ENCODE peak calls at places on chromosomes 5 and 9, in nine cellular contexts. W is prostate gland; B is Peyer's patch; Y is left ventricle myocardium inferior; H is fibroblast of lung; X is AG10803; L is esophagus squamous epithelium; C is CD8-positive, alpha-beta T cell; N is cardiac fibroblast. S is an unnamed sample.

GRCh38 chr9:79185866-79186265 is 385.9 kb upstream of the TLE4 start:
- DNase-seq in N (peak), C (no peak), W (no peak), H (peak), B (no peak), Y (no peak), X (peak), L (no peak), S (peak)

GRCh38 chr5:144191998-144192397 is 21.3 kb downstream of the KCTD16 start:
- DNase-seq in B (no peak), N (peak), L (no peak), H (peak), W (no peak), Y (no peak), C (no peak), X (peak), S (peak)

GRCh38 chr9:95023217-95024003 is 294.1 kb downstream of the FANCC start:
- DNase-seq in X (peak), W (no peak), Y (peak), H (peak), B (no peak), L (no peak), N (peak), C (no peak), S (peak)

GRCh38 chr5:166722939-166723338 is 1568.5 kb upstream of the WWC1 start:
- DNase-seq in B (no peak), X (peak), H (peak), W (no peak), L (no peak), N (peak), C (no peak), Y (no peak), S (peak)

GRCh38 chr5:137201876-137202275 is 297.2 kb downstream of the SPOCK1 start:
- DNase-seq in Y (no peak), L (no peak), N (peak), W (no peak), H (no peak), X (peak), C (no peak), B (no peak), S (peak)

GRCh38 chr5:54282876-54283275 is 27.5 kb downstream of the ARL15 start:
- DNase-seq in C (no peak), X (no peak), B (no peak), H (no peak), Y (no peak), N (no peak), W (no peak), L (no peak), S (no peak)

GRCh38 chr9:30065888-30066287 is 2318.6 kb upstream of the ACO1 start:
- DNase-seq in N (no peak), W (no peak), X (no peak), L (no peak), B (no peak), C (no peak), Y (no peak), H (no peak), S (peak)

GRCh38 chr5:173625686-173626500 is 9.4 kb upstream of the BOD1 start:
- DNase-seq in W (no peak), L (no peak), B (no peak), C (no peak), Y (no peak), N (peak), X (no peak), H (no peak), S (peak)

GRCh38 chr9:14269911-14270310 is 44.0 kb downstream of the NFIB start:
- DNase-seq in Y (no peak), X (no peak), W (no peak), C (no peak), H (no peak), B (no peak), N (no peak), L (no peak), S (no peak)

GRCh38 chr5:136018814-136019777 is 9.7 kb upstream of the TGFBI start:
- DNase-seq in B (no peak), X (peak), Y (no peak), W (no peak), N (peak), L (no peak), C (no peak), H (peak), S (peak)

GRCh38 chr5:88743231-88743879 is 139.6 kb downstream of the MEF2C start:
- DNase-seq in L (no peak), X (no peak), Y (no peak), W (no peak), C (no peak), B (no peak), N (peak), H (peak), S (peak)

GRCh38 chr5:71922584-71923106 is 184.6 kb upstream of the MAP1B start:
- DNase-seq in N (peak), C (no peak), W (no peak), L (no peak), B (no peak), X (peak), Y (no peak), H (no peak), S (peak)

GRCh38 chr5:176183321-176184074 is 54.7 kb upstream of the SIMC1 start:
- DNase-seq in W (no peak), H (no peak), B (no peak), Y (no peak), X (no peak), L (no peak), N (no peak), C (no peak), S (no peak)

GRCh38 chr9:12908910-12909309 is 134.1 kb downstream of the LURAP1L start:
- DNase-seq in W (peak), N (no peak), L (no peak), H (no peak), B (no peak), C (no peak), Y (no peak), X (no peak), S (no peak)

GRCh38 chr5:82387819-82388166 is 109.6 kb upstream of the RPS23 start:
- DNase-seq in Y (no peak), X (no peak), C (no peak), H (no peak), L (no peak), W (no peak), N (no peak), B (no peak), S (no peak)

GRCh38 chr9:120242397-120242796 is 337.6 kb downstream of the CDK5RAP2 start:
- DNase-seq in C (no peak), B (no peak), H (no peak), Y (no peak), N (no peak), L (no peak), X (no peak), W (no peak), S (no peak)

GRCh38 chr9:109101810-109102209 is 17.9 kb downstream of the TMEM245 start:
- DNase-seq in W (peak), N (peak), B (no peak), L (no peak), Y (no peak), H (peak), C (no peak), X (peak), S (peak)

GRCh38 chr5:86126202-86126601 is 491.5 kb upstream of the COX7C start:
- DNase-seq in B (no peak), C (no peak), H (no peak), L (no peak), X (no peak), N (no peak), Y (no peak), W (no peak), S (no peak)

GRCh38 chr5:88515881-88516819 is 247.5 kb upstream of the TMEM161B start:
- DNase-seq in X (no peak), H (peak), C (no peak), W (no peak), L (no peak), N (no peak), B (no peak), Y (no peak), S (no peak)

GRCh38 chr9:99828417-99829176 is 6.9 kb downstream of the NR4A3 start:
- DNase-seq in H (peak), N (peak), Y (no peak), X (no peak), L (no peak), B (peak), W (no peak), C (no peak), S (peak)

GRCh38 chr9:124412228-124412575 is 3.0 kb downstream of the PSMB7 start:
- DNase-seq in X (no peak), W (no peak), H (no peak), L (no peak), Y (no peak), N (no peak), C (no peak), B (no peak), S (no peak)

GRCh38 chr9:136345281-136346156 is 18.0 kb downstream of the DNLZ start:
- DNase-seq in W (no peak), L (no peak), H (peak), B (peak), C (no peak), X (peak), Y (peak), N (peak), S (peak)

GRCh38 chr5:91052977-91053732 is 330.0 kb downstream of the ARRDC3 start:
- DNase-seq in Y (no peak), B (no peak), L (no peak), N (no peak), X (no peak), W (no peak), H (peak), C (no peak), S (no peak)

GRCh38 chr5:146409081-146409671 is 38.0 kb upstream of the TCERG1 start:
- DNase-seq in X (peak), C (no peak), Y (no peak), B (no peak), H (no peak), W (no peak), L (no peak), N (no peak), S (peak)

GRCh38 chr9:126499005-126499910 is 114.5 kb upstream of the LMX1B start:
- DNase-seq in X (peak), H (peak), W (no peak), L (no peak), N (peak), C (no peak), B (peak), Y (no peak), S (peak)

GRCh38 chr9:29830815-29831214 is 2257.5 kb upstream of the C9orf72 start:
- DNase-seq in N (peak), L (no peak), W (no peak), X (no peak), H (no peak), B (no peak), Y (no peak), C (no peak), S (peak)

GRCh38 chr5:154465169-154465568 is 12.9 kb downstream of the HAND1 start:
- DNase-seq in C (no peak), N (peak), W (no peak), H (peak), L (no peak), B (no peak), Y (no peak), X (peak), S (peak)

GRCh38 chr9:38687389-38687842 is 32.5 kb downstream of the FAM240B start:
- DNase-seq in H (no peak), W (peak), C (no peak), N (peak), Y (peak), L (no peak), B (peak), X (no peak), S (peak)

GRCh38 chr5:159185773-159186172 is 23.6 kb downstream of the RNF145 start:
- DNase-seq in L (no peak), B (no peak), C (no peak), H (no peak), X (no peak), N (no peak), W (no peak), Y (no peak), S (no peak)

GRCh38 chr5:173327948-173328895 is at the start of gene STC2:
- DNase-seq in W (peak), Y (peak), L (no peak), X (peak), N (peak), C (no peak), B (no peak), H (peak), S (peak)

GRCh38 chr5:125485003-125485641 is 738.7 kb upstream of the ZNF608 start:
- DNase-seq in X (peak), L (no peak), C (no peak), N (peak), H (peak), B (no peak), Y (no peak), W (peak), S (peak)

GRCh38 chr5:173477320-173478055 is 139.0 kb downstream of the BOD1 start:
- DNase-seq in C (no peak), L (no peak), Y (no peak), N (peak), H (peak), B (no peak), W (no peak), X (peak), S (peak)

GRCh38 chr9:37026085-37026935 is 7.8 kb downstream of the PAX5 start:
- DNase-seq in C (no peak), B (no peak), X (no peak), L (no peak), W (no peak), Y (no peak), H (no peak), N (no peak), S (no peak)

GRCh38 chr9:81529556-81530193 is 159.7 kb downstream of the TLE1 start:
- DNase-seq in H (peak), N (peak), W (peak), Y (no peak), B (no peak), C (no peak), L (no peak), X (peak), S (peak)

GRCh38 chr9:84557751-84558150 is 111.8 kb upstream of the NTRK2 start:
- DNase-seq in B (no peak), Y (no peak), X (no peak), W (no peak), L (no peak), C (no peak), H (no peak), N (no peak), S (no peak)

GRCh38 chr5:169299651-169300467 is 1.1 kb downstream of the SLIT3 start:
- DNase-seq in Y (no peak), C (no peak), X (peak), H (peak), L (no peak), N (peak), W (no peak), B (no peak), S (no peak)

GRCh38 chr5:172534229-172535169 is 80.2 kb upstream of the SH3PXD2B start:
- DNase-seq in W (no peak), H (no peak), X (no peak), C (no peak), B (no peak), N (no peak), L (no peak), Y (no peak), S (no peak)

GRCh38 chr9:135468866-135469521 is 10.6 kb upstream of the PPP1R26 start:
- DNase-seq in B (no peak), C (no peak), X (peak), L (no peak), H (peak), Y (no peak), N (peak), W (no peak), S (peak)

GRCh38 chr9:129305246-129305645 is 127.2 kb upstream of the IER5L start:
- DNase-seq in N (no peak), H (no peak), W (no peak), X (no peak), B (no peak), Y (no peak), C (no peak), L (no peak), S (no peak)

GRCh38 chr5:36237756-36238155 is 4.0 kb downstream of the NADK2 start:
- DNase-seq in X (no peak), L (no peak), W (no peak), N (no peak), Y (no peak), B (no peak), C (no peak), H (no peak), S (no peak)

GRCh38 chr5:36240779-36241635 is 718 bp downstream of the NADK2 start:
- DNase-seq in X (peak), B (peak), C (peak), Y (peak), L (peak), W (peak), N (peak), H (peak), S (peak)

GRCh38 chr5:36239370-36240293 is 2.1 kb downstream of the NADK2 start:
- DNase-seq in Y (no peak), X (no peak), N (no peak), W (no peak), H (no peak), C (no peak), L (no peak), B (no peak), S (no peak)

GRCh38 chr5:36236801-36237200 is 4.9 kb downstream of the NADK2 start:
- DNase-seq in W (no peak), H (no peak), L (no peak), C (no peak), Y (no peak), X (no peak), B (no peak), N (no peak), S (no peak)

GRCh38 chr5:36238896-36239295 is 2.8 kb downstream of the NADK2 start:
- DNase-seq in Y (no peak), L (no peak), X (no peak), W (no peak), N (peak), C (no peak), H (no peak), B (no peak), S (no peak)
- H3K4me3 ChIP-seq in Y (peak), L (no peak), X (no peak), W (no peak), N (no peak), C (no peak), H (no peak), B (no peak), S (no peak)

GRCh38 chr9:35051069-35051967 is 21.1 kb downstream of the VCP start:
- DNase-seq in Y (peak), B (no peak), N (peak), W (peak), X (peak), H (peak), C (peak), L (no peak), S (peak)
- TF ChIP-seq CTCF in Y (peak), B (peak), N (peak), W (peak), X (peak), H (peak), C (peak), L (peak), S (peak)

DNA sequence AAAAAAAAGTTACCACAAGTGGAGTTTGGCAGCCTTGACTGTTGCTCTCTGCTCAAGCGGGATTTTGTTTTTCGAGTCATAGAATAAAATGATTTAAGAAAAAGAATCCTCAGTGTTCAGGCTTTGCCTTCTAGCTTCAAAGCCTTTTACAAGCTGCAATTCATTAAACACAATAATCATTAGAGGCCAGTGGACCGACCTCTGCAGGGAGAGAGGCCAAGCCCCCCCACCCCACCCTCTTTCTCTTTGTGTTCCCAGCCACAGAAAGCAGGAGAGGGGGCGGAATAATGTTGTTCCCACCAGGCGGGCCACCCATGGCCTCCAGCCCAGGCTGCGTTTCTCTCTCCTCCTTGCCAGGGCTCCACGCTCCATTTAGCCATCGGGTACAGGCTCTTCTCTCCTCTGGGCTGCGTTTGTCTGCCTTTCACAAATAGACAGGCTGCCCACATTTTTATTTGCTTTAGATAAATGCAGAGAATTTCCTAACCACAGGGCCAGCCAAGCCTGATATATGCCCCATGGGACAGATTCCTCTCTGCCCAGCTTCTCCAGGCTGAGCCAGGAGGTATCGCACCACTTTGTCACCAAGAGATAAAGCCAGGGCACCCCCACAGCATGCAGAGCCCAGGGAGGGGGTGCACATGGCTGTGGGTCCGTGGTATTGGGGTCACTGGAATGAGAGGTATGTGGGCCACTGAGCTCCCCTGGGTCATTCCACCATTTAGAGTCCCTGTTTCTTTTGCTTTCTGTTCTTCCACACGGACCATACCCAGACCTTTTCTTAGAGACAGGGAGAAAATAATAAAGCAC is 318.8 kb downstream of the PIK3R1 start:
- DNase-seq in C (no peak), N (peak), W (peak), H (no peak), B (no peak), L (no peak), Y (peak), X (peak), S (peak)
- H3K4me3 ChIP-seq in C (no peak), N (no peak), W (no peak), H (no peak), B (no peak), L (no peak), Y (peak), X (peak), S (no peak)

GRCh38 chr5:51272957-51273356 is 110.3 kb upstream of the ISL1 start:
- DNase-seq in W (no peak), H (no peak), N (no peak), B (no peak), L (no peak), X (no peak), C (no peak), Y (no peak), S (no peak)
- TF ChIP-seq CTCF in W (no peak), H (no peak), N (no peak), B (no peak), L (no peak), X (no peak), C (no peak), Y (no peak), S (no peak)

GRCh38 chr5:107450531-107450930 is 220.2 kb downstream of the EFNA5 start:
- DNase-seq in Y (no peak), X (no peak), L (no peak), W (no peak), B (no peak), N (no peak), C (no peak), H (no peak), S (no peak)
- H3K4me3 ChIP-seq in Y (no peak), X (no peak), L (no peak), W (no peak), B (no peak), N (no peak), C (no peak), H (no peak), S (no peak)

DNA sequence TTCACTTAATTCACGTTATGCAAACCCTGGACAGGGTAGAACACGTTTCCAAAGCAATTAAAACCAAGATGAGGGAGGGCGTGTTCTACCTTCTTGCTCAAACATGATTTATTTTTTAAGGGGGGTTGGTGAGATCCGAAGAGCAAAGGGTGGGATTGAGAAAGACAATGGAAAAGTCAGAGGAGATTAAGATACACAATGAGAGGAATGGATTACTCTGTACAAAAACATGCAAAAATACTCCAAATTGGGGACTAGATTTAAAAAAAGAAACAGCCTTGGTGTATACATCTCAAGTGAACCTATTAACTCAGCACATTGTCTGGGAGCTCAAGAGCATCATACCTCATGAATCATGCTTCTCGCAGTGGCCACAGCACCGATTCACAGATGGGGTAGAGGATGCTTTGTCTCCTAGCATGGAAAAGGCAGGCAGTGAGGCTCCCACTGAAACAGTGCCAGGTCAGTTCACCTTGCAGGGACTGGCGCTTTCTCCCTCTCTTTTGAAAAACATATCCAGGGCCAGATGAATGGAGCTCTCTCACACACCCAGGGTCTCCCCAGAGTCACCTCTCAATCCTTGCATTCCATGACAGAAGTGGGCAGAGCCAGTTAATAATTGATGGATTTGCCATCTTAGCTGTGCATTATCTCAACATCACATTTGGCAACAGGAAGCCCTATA is 459.7 kb downstream of the BNC2 start:
- DNase-seq in B (no peak), W (no peak), L (no peak), H (no peak), Y (no peak), N (no peak), X (peak), C (no peak), S (peak)
- TF ChIP-seq CTCF in B (no peak), W (no peak), L (no peak), H (no peak), Y (no peak), N (no peak), X (no peak), C (no peak), S (no peak)